ENCODE peak calls at places on chromosomes 6 and 20, in ten cellular contexts. X is tibial artery; J is Right ventricle myocardium superior; Z is Right ventricle myocardium inferior; M is NCI-H1105; E is left ventricle myocardium inferior; B is naive thymus-derived CD8-positive, alpha-beta T cell; C is HS-5; O is small intestine; S is stimulated activated CD4-positive, alpha-beta T cell treated with anti-CD3 and anti-CD28 coated beads, TNF-alpha, amount 100 ng/mL, for 48 hours. L is an unnamed sample.

GRCh38 chr6:13142611-13143010 is 185.7 kb downstream of the TBC1D7 start:
- DNase-seq in X (no peak), J (no peak), Z (no peak), M (no peak), E (no peak), B (no peak), C (no peak), O (no peak), S (no peak), L (no peak)

GRCh38 chr6:158894192-158894591 is 75.0 kb upstream of the EZR start:
- DNase-seq in X (no peak), J (no peak), Z (no peak), M (no peak), E (no peak), B (no peak), C (peak), O (no peak), S (no peak), L (no peak)

GRCh38 chr20:36574278-36575065 is 1.1 kb downstream of the TGIF2 start:
- DNase-seq in X (peak), J (peak), Z (peak), M (no peak), E (peak), B (peak), C (no peak), O (peak), S (peak), L (no peak)

GRCh38 chr6:90131614-90132423 is 164.8 kb downstream of the BACH2 start:
- DNase-seq in X (no peak), J (peak), Z (no peak), M (no peak), E (peak), B (no peak), C (peak), O (no peak), S (no peak), L (no peak)

GRCh38 chr20:54255157-54255556 is 47.3 kb downstream of the PFDN4 start:
- DNase-seq in X (no peak), J (no peak), Z (no peak), M (no peak), E (no peak), B (no peak), C (peak), O (no peak), S (no peak), L (no peak)

GRCh38 chr6:14671261-14671681 is 553.7 kb downstream of the CD83 start:
- DNase-seq in X (no peak), J (peak), Z (no peak), M (no peak), E (peak), B (no peak), C (peak), O (peak), S (no peak), L (no peak)

GRCh38 chr20:37335642-37336368 is 10.1 kb upstream of the SRC start:
- DNase-seq in X (no peak), J (no peak), Z (no peak), M (no peak), E (no peak), B (no peak), C (no peak), O (peak), S (no peak), L (no peak)

GRCh38 chr6:90610291-90610670 is 23.4 kb upstream of the MAP3K7 start:
- DNase-seq in X (no peak), J (no peak), Z (no peak), M (no peak), E (no peak), B (no peak), C (no peak), O (no peak), S (no peak), L (no peak)

GRCh38 chr6:1744543-1744942 is 134.8 kb downstream of the FOXC1 start:
- DNase-seq in X (no peak), J (no peak), Z (no peak), M (no peak), E (no peak), B (no peak), C (no peak), O (no peak), S (no peak), L (no peak)

GRCh38 chr20:57361517-57361916 is 10.5 kb downstream of the RAE1 start:
- DNase-seq in X (no peak), J (no peak), Z (no peak), M (no peak), E (no peak), B (no peak), C (peak), O (no peak), S (no peak), L (no peak)

GRCh38 chr20:21739682-21740081 is 34.2 kb downstream of the PAX1 start:
- DNase-seq in X (no peak), J (no peak), Z (no peak), M (no peak), E (no peak), B (no peak), C (no peak), O (no peak), S (no peak), L (no peak)